ENCODE peak calls at places on chromosomes 5 and 9, in five cellular contexts. K, Q, B, X and A are unnamed samples.

GRCh38 chr5:84403773-84404172 is 19.1 kb upstream of the EDIL3 start:
- DNase-seq in K (no peak), X (peak), Q (no peak), B (no peak), A (no peak)

GRCh38 chr5:81768960-81769452 is 18.1 kb upstream of the SSBP2 start:
- DNase-seq in X (peak), K (no peak), B (no peak), Q (no peak), A (no peak)

GRCh38 chr9:116238225-116238624 is 84.6 kb downstream of the PAPPA start:
- DNase-seq in B (no peak), X (peak), Q (no peak), K (no peak), A (no peak)

GRCh38 chr9:111356567-111357244 is 26.7 kb upstream of the OR2K2 start:
- DNase-seq in X (peak), B (no peak), Q (no peak), K (no peak), A (no peak)

GRCh38 chr5:95852567-95852966 is 30.0 kb upstream of the GLRX start:
- DNase-seq in Q (no peak), B (no peak), X (no peak), K (no peak), A (no peak)

GRCh38 chr5:43000198-43000840 is 39.8 kb downstream of the ANXA2R start:
- DNase-seq in K (no peak), X (no peak), Q (no peak), B (no peak), A (no peak)

GRCh38 chr5:125913200-125913599 is 510.0 kb upstream of the GRAMD2B start:
- DNase-seq in K (no peak), X (peak), Q (no peak), B (no peak), A (no peak)

GRCh38 chr5:32443541-32444190 is 874 bp downstream of the ZFR start:
- DNase-seq in B (peak), X (peak), Q (peak), K (peak), A (peak)

GRCh38 chr9:5205071-5205470 is 19.6 kb upstream of the INSL6 start:
- DNase-seq in K (no peak), X (peak), B (no peak), Q (no peak), A (no peak)

GRCh38 chr5:25763781-25764180 is 1119.0 kb upstream of the CDH10 start:
- DNase-seq in X (no peak), K (no peak), Q (no peak), B (no peak), A (no peak)

GRCh38 chr5:175542232-175542965 is 64.0 kb downstream of the SFXN1 start:
- DNase-seq in Q (no peak), B (peak), K (no peak), X (no peak), A (no peak)

GRCh38 chr9:133331641-133332380 is 4.2 kb downstream of the SURF6 start:
- DNase-seq in B (no peak), Q (no peak), X (no peak), K (no peak), A (peak)

GRCh38 chr5:14929293-14930065 is 57.9 kb upstream of the ANKH start:
- DNase-seq in X (no peak), K (no peak), Q (no peak), B (no peak), A (no peak)

GRCh38 chr5:149723374-149723773 is 6.7 kb upstream of the PPARGC1B start:
- DNase-seq in B (no peak), X (no peak), Q (no peak), K (no peak), A (no peak)

GRCh38 chr5:32805966-32806626 is 95.0 kb downstream of the NPR3 start:
- DNase-seq in Q (no peak), K (no peak), X (peak), B (no peak), A (no peak)

GRCh38 chr9:108779506-108779905 is 76.3 kb downstream of the ACTL7B start:
- DNase-seq in K (no peak), X (no peak), Q (no peak), B (no peak), A (no peak)

GRCh38 chr5:112551437-112552018 is 132.5 kb upstream of the EPB41L4A start:
- DNase-seq in X (peak), K (peak), B (peak), Q (no peak), A (no peak)

GRCh38 chr9:108994695-108995094 is 18.6 kb downstream of the CTNNAL1 start:
- DNase-seq in B (no peak), Q (peak), X (peak), K (peak), A (no peak)

GRCh38 chr9:28212979-28213378 is 639.7 kb upstream of the C9orf72 start:
- DNase-seq in Q (no peak), B (no peak), X (peak), K (no peak), A (no peak)

GRCh38 chr5:20559845-20560244 is 571.8 kb upstream of the CDH18 start:
- DNase-seq in B (no peak), K (no peak), Q (no peak), X (no peak), A (no peak)

GRCh38 chr5:78025540-78025939 is 249.4 kb upstream of the TBCA start:
- DNase-seq in Q (no peak), X (no peak), B (no peak), K (no peak), A (no peak)

GRCh38 chr5:17314907-17315471 is 97.6 kb downstream of the BASP1 start:
- DNase-seq in X (no peak), Q (no peak), B (peak), K (no peak), A (no peak)

GRCh38 chr9:74528207-74528606 is 31.1 kb downstream of the RORB start:
- DNase-seq in B (peak), Q (no peak), X (no peak), K (no peak), A (no peak)

GRCh38 chr5:122584411-122585110 is 190.3 kb upstream of the SNX2 start:
- DNase-seq in X (no peak), Q (no peak), K (no peak), B (no peak), A (no peak)

GRCh38 chr9:114214686-114215397 is 59.5 kb downstream of the COL27A1 start:
- DNase-seq in B (no peak), Q (no peak), K (no peak), X (no peak), A (no peak)

GRCh38 chr5:96327728-96328127 is 105.3 kb downstream of the PCSK1 start:
- DNase-seq in K (no peak), B (no peak), X (no peak), Q (no peak), A (no peak)

GRCh38 chr5:66307647-66308257 is 163.7 kb downstream of the SREK1 start:
- DNase-seq in B (no peak), X (peak), K (peak), Q (no peak), A (no peak)

GRCh38 chr5:141172381-141173204 is at the start of gene PCDHB7:
- DNase-seq in Q (no peak), X (no peak), K (peak), B (peak), A (no peak)

GRCh38 chr5:124867064-124867707 is 120.7 kb upstream of the ZNF608 start:
- DNase-seq in K (no peak), X (no peak), Q (no peak), B (no peak), A (no peak)

GRCh38 chr5:82348749-82349148 is 70.6 kb upstream of the RPS23 start:
- DNase-seq in B (no peak), K (no peak), X (no peak), Q (no peak), A (no peak)

GRCh38 chr9:89178162-89179120 is at the start of gene SHC3:
- DNase-seq in B (peak), K (peak), X (no peak), Q (no peak), A (no peak)

GRCh38 chr9:107760469-107761242 is 271.1 kb upstream of the KLF4 start:
- DNase-seq in Q (peak), X (no peak), K (no peak), B (no peak), A (no peak)

GRCh38 chr9:37026085-37026935 is 7.8 kb downstream of the PAX5 start:
- DNase-seq in B (peak), K (no peak), X (no peak), Q (no peak), A (no peak)

GRCh38 chr9:69667306-69667705 is 4.9 kb downstream of the APBA1 start:
- DNase-seq in K (no peak), B (no peak), X (no peak), Q (no peak), A (no peak)
- TF ChIP-seq CTCF in K (no peak), B (no peak), X (no peak), Q (no peak), A (no peak)

GRCh38 chr5:145982572-145983314 is 46.4 kb downstream of the SH3RF2 start:
- DNase-seq in B (no peak), X (peak), K (no peak), Q (no peak), A (no peak)
- H3K27ac ChIP-seq in B (no peak), X (peak), K (no peak), Q (no peak), A (no peak)

DNA sequence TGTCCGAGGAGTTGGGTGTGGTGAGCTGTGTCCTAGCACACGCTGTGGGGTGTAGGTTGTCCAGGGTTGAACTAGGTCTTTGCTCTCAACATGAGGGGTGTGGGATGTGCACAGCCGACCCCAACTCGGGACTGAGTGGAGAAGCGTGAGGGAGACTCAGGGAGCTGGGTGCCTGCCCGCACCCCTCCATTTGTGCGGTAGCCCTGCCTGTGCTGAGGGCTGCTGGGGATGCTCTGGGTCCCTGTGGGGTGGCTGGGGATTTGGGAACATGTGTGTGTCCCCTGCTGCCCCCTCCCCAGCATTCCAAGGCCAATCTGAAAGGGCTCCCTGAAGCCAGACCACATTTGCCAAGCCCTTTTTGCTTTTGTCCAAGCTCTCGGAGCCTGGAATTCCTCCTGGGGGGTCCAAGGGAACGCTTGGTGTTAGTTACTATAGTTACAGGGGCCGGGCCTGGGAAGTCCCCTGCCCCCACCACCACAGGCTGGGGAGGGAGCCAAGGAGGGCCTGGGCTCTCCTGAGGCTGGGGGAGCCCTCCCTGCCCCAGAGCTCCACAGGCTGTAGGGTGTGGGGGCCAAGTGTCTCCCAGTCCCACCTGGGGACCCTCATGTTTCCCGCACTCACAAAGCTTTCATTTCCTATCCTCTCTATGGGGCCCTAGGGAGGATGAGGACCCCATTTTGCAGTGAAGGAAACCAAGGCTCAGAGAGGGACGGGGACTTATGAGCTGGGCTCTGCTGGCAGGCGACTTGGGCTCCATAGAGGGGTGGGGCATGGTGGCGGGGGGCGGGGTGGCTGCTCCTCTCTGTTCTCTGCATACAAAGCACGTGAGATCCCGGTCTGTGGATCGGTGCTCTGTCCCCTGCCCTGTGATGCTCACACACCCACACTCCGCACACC is 1.1 kb downstream of the CRB2 start:
- DNase-seq in K (no peak), X (no peak), B (peak), Q (no peak), A (no peak)
- H3K4me3 ChIP-seq in K (no peak), X (no peak), B (peak), Q (no peak), A (no peak)

GRCh38 chr5:133704411-133704810 is 92.1 kb upstream of the FSTL4 start:
- DNase-seq in X (no peak), B (no peak), K (no peak), Q (no peak), A (no peak)

GRCh38 chr5:133700251-133700650 is 87.9 kb upstream of the FSTL4 start:
- DNase-seq in Q (no peak), K (no peak), X (no peak), B (no peak), A (no peak)

GRCh38 chr5:133705331-133705730 is 93.0 kb upstream of the FSTL4 start:
- DNase-seq in Q (no peak), X (no peak), K (no peak), B (no peak), A (no peak)

GRCh38 chr5:133703935-133704334 is 91.6 kb upstream of the FSTL4 start:
- DNase-seq in B (no peak), X (no peak), Q (no peak), K (no peak), A (no peak)

DNA sequence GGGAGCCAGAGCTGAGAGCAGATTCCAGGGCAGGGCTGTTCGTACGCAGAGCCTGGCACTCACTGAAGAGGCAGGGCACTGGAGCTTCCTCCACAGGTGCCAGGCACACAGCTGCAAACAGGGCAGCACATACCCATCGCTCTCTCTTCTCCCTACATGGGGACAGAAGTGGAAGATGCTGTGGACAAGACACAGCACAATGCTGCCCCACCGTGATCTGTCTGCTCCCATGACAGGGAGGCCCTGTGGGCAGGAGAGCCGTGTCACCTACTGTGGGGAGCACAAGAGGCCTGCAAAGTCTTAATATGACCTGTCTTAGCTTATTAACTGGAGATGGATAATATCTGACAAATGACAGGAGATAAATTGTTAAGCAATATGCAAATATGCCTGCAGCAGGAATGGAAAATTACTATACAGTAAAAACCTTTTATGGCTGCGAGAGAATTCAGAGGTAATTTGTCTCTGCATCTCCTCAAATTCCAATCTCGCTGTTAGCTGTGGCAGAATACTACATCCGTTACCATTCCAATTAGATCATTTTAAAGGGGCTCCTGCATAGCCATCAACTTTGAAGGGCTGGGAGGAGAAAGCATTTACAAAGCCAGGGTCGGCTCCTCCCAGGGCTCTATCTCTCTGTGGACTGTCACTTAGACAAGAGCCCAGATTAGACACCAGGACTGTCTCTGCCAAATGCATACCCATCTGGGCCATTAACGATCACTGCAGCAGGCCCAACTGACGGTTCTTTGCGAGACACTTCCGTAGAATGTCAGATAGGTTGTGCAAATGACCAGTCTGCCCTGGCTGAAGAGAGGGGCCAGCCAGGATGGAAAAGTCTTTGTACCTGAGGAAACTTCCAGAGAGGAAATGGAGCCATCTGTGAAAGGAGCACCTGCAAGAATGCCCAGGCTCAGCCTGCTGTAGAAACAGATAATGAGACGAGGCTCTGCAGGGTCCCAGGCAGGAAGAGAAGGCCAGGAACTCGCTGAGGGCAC is 90.7 kb upstream of the FSTL4 start:
- DNase-seq in B (no peak), Q (no peak), K (no peak), X (no peak), A (no peak)
- TF ChIP-seq CTCF in B (no peak), Q (no peak), K (no peak), X (no peak), A (no peak)

DNA sequence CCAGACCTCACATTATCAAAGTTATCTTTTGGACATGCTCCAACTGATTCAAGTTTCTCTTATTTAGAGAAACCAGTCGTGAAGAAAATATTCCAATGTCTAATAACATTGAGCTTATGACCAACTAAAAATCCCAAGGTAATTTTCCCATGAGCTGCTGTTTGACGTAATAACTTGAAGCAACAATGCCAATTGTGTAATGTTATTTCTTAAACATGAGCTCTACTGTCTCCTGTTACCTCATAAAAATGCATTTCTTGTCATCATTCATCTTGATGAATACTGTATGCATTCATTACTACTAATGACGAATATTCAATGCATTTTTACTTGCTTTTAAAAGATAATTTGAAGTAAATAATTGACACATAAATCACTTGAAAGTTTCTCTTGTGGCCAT is 530 bp upstream of the MARCOL start:
- DNase-seq in X (peak), B (no peak), Q (no peak), K (no peak), A (no peak)
- H3K27ac ChIP-seq in X (no peak), B (no peak), Q (no peak), K (no peak), A (no peak)

GRCh38 chr5:28164568-28164967 is 1126.2 kb upstream of the CDH9 start:
- DNase-seq in X (no peak), B (no peak), Q (no peak), K (no peak), A (no peak)
- H3K4me3 ChIP-seq in X (no peak), B (no peak), Q (no peak), K (no peak), A (no peak)

GRCh38 chr9:124776952-124777645 is at the start of gene OLFML2A:
- DNase-seq in B (peak), K (no peak), Q (no peak), X (peak), A (no peak)
- TF ChIP-seq CTCF in B (peak), K (no peak), Q (peak), X (peak), A (no peak)

GRCh38 chr9:125758986-125759811 is 12.0 kb downstream of the PBX3 start:
- DNase-seq in Q (peak), B (no peak), K (no peak), X (peak), A (no peak)

GRCh38 chr9:125759812-125760134 is 12.6 kb downstream of the PBX3 start:
- DNase-seq in Q (no peak), B (no peak), K (no peak), X (no peak), A (no peak)

GRCh38 chr9:125763373-125763772 is 16.2 kb downstream of the PBX3 start:
- DNase-seq in K (no peak), B (peak), Q (no peak), X (peak), A (no peak)

GRCh38 chr9:125760537-125760936 is 13.4 kb downstream of the PBX3 start:
- DNase-seq in K (no peak), Q (no peak), B (no peak), X (no peak), A (no peak)

GRCh38 chr9:125761685-125762084 is 14.5 kb downstream of the PBX3 start:
- DNase-seq in B (no peak), Q (no peak), K (no peak), X (no peak), A (no peak)
- H3K27ac ChIP-seq in B (no peak), Q (no peak), K (no peak), X (no peak), A (no peak)

GRCh38 chr5:87541033-87541432 is 128.3 kb upstream of the CCNH start:
- DNase-seq in K (no peak), Q (peak), B (peak), X (peak), A (no peak)
- H3K4me3 ChIP-seq in K (no peak), Q (no peak), B (no peak), X (no peak), A (no peak)

DNA sequence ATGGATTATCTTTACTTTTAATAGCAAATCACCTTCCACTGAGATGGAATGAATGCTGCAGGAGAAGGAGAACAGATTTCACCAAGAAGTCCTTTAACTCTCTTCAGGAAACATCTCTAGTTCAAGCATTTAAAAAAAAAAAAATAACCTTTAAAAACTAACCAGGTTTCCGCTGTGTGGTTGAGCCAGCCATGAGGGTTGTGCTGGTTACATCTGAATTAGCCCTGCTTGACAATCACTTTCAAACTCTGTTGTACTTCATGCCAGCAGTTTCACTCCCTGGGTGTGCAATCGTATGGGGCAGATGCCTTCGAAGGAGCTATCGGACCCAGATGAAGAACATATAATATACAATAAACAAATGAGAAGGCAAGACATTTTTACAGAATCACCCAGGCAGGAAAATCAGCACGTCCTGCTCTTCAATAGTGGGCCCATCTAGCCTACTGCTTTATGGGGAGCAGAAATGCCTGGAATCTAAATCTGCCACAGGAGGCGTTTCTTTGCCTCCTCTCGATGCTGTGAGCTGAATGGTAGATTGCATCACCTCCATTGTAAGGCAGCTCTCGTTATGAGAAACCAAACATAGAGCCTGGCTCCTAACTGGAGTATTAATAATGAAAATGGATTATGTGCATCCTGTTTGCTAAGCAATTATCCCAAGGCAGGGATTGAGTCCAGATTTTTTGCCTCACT is 143.5 kb upstream of the SMARCA2 start:
- DNase-seq in K (no peak), Q (no peak), X (no peak), B (no peak), A (no peak)
- TF ChIP-seq CTCF in K (no peak), Q (no peak), X (no peak), B (no peak), A (no peak)